ENCODE peak calls at places on chromosomes 3 and 15, in ten cellular contexts. X is cardiac muscle cell; Y is PC-3; R is CD4-positive, alpha-beta memory T cell; T is heart left ventricle; D is neural crest cell; I is GM19239; W is natural killer cell; Q is dermis microvascular lymphatic vessel endothelial cell; E is NB4. N is an unnamed sample.

GRCh38 chr3:143608966-143609365 is 239.3 kb downstream of the SLC9A9 start:
- DNase-seq in W (no peak), X (no peak), Y (no peak), E (no peak), Q (peak; percentile 9), D (no peak), I (no peak), R (no peak), T (no peak), N (no peak)

GRCh38 chr3:171058058-171058457 is 31.5 kb upstream of the SLC2A2 start:
- DNase-seq in X (no peak), R (no peak), E (no peak), Y (peak; percentile 14), W (no peak), D (no peak), T (no peak), I (no peak), Q (no peak), N (no peak)

GRCh38 chr3:194754091-194754490 is 68.4 kb downstream of the FAM43A start:
- DNase-seq in Q (no peak), T (no peak), D (no peak), I (no peak), E (no peak), R (no peak), X (no peak), W (no peak), Y (no peak), N (no peak)

GRCh38 chr3:114221165-114221880 is 16.1 kb downstream of the ZNF80 start:
- DNase-seq in W (peak; percentile 39), E (no peak), Y (no peak), R (peak; percentile 44), X (no peak), T (no peak), Q (no peak), D (no peak), I (no peak), N (no peak)

GRCh38 chr15:80609111-80609510 is 86.0 kb upstream of the ABHD17C start:
- DNase-seq in X (no peak), I (no peak), Q (no peak), E (no peak), W (no peak), Y (no peak), T (no peak), D (no peak), R (no peak), N (no peak)

GRCh38 chr15:41340189-41340695 is 7.6 kb downstream of the NUSAP1 start:
- DNase-seq in R (no peak), E (no peak), X (no peak), I (no peak), Y (no peak), T (no peak), W (no peak), Q (no peak), D (no peak), N (no peak)

GRCh38 chr15:81008312-81008711 is 7.6 kb downstream of the TLNRD1 start:
- DNase-seq in Q (no peak), R (no peak), T (no peak), Y (peak; percentile 54), I (no peak), W (no peak), X (no peak), D (no peak), E (no peak), N (no peak)

GRCh38 chr3:116291141-116291540 is 154.1 kb downstream of the LSAMP start:
- DNase-seq in Q (no peak), T (no peak), E (no peak), W (no peak), I (no peak), R (no peak), D (no peak), Y (no peak), X (no peak), N (no peak)

GRCh38 chr15:63234479-63234878 is 42.9 kb upstream of the APH1B start:
- DNase-seq in D (no peak), E (no peak), Q (peak; percentile 81), Y (peak; percentile 22), W (no peak), I (no peak), T (peak; percentile 55), X (no peak), R (no peak), N (no peak)

GRCh38 chr3:102529452-102529851 is 94.6 kb downstream of the ZPLD1 start:
- DNase-seq in Y (peak; percentile 77), W (no peak), R (no peak), E (peak; percentile 3), T (no peak), D (no peak), I (no peak), X (peak; percentile 3), Q (no peak), N (no peak)

GRCh38 chr3:136042608-136043221 is 77.2 kb downstream of the PPP2R3A start:
- DNase-seq in D (no peak), Y (peak; percentile 80), W (no peak), T (no peak), I (peak; percentile 4), E (peak; percentile 51), Q (peak; percentile 70), X (peak; percentile 79), R (no peak), N (no peak)

GRCh38 chr3:28173831-28174230 is 67.6 kb upstream of the CMC1 start:
- DNase-seq in D (no peak), I (no peak), T (no peak), W (no peak), R (no peak), Y (no peak), E (no peak), Q (no peak), X (no peak), N (no peak)

GRCh38 chr3:21435871-21436270 is 315.1 kb downstream of the ZNF385D start:
- DNase-seq in E (no peak), Q (peak; percentile 60), X (no peak), I (no peak), W (no peak), R (no peak), T (peak; percentile 8), Y (peak; percentile 99), D (no peak), N (no peak)